ENCODE peak calls at places on chromosomes 5 and 9, in six cellular contexts. C is CD8-positive, alpha-beta T cell; U is psoas muscle; W is prostate gland; L is right lobe of liver; G is colonic mucosa. J is an unnamed sample.

GRCh38 chr9:108142504-108143201 is 653.1 kb upstream of the KLF4 start:
- DNase-seq in U (peak; percentile 80), G (peak; percentile 80), W (peak; percentile 95), C (no peak), L (peak; percentile 30), J (peak; percentile 43)

GRCh38 chr9:104074876-104075275 is 19.2 kb upstream of the SMC2 start:
- DNase-seq in G (no peak), C (no peak), L (no peak), W (no peak), U (no peak), J (no peak)

GRCh38 chr5:138542956-138543729 is at the start of gene ETF1:
- DNase-seq in U (peak; percentile 100), G (peak; percentile 100), C (peak; percentile 99), W (peak; percentile 100), L (peak; percentile 100), J (peak; percentile 100)

GRCh38 chr5:154713615-154714125 is 41.5 kb upstream of the LARP1 start:
- DNase-seq in U (no peak), G (peak; percentile 47), W (no peak), L (no peak), C (no peak), J (no peak)

GRCh38 chr5:91283899-91284298 is 99.2 kb downstream of the ARRDC3 start:
- DNase-seq in U (no peak), G (no peak), W (peak; percentile 13), L (no peak), C (no peak), J (no peak)

GRCh38 chr5:143161893-143162520 is 241.5 kb downstream of the NR3C1 start:
- DNase-seq in L (no peak), C (no peak), W (no peak), U (peak; percentile 68), G (peak; percentile 26), J (no peak)

GRCh38 chr9:98795295-98795955 is 930 bp downstream of the ANKS6 start:
- DNase-seq in C (no peak), L (no peak), G (no peak), W (no peak), U (no peak), J (no peak)

GRCh38 chr9:134187821-134188420 is 23.6 kb upstream of the RNU6ATAC start:
- DNase-seq in C (no peak), G (no peak), W (no peak), L (peak; percentile 18), U (peak; percentile 3), J (no peak)

GRCh38 chr5:64872044-64872443 is 103.3 kb downstream of the CWC27 start:
- DNase-seq in G (no peak), W (no peak), L (no peak), U (no peak), C (no peak), J (no peak)

GRCh38 chr5:1106385-1107166 is 5.3 kb downstream of the SLC12A7 start:
- DNase-seq in U (no peak), C (no peak), G (no peak), W (no peak), L (no peak), J (no peak)
- H3K27ac ChIP-seq in U (no peak overlapping the region), C (peak overlapping the region; percentile 82), G (peak overlapping the region; percentile 89), W (no peak overlapping the region), L (peak overlapping the region; percentile 99), J (peak overlapping the region; percentile 14)

GRCh38 chr5:56286015-56286992 is 53.2 kb upstream of the ANKRD55 start:
- DNase-seq in C (no peak), L (no peak), G (no peak), U (no peak), W (no peak), J (no peak)
- H3K27ac ChIP-seq in C (no peak overlapping the region), L (no peak overlapping the region), G (no peak overlapping the region), U (no peak overlapping the region), W (no peak overlapping the region), J (no peak overlapping the region)

DNA sequence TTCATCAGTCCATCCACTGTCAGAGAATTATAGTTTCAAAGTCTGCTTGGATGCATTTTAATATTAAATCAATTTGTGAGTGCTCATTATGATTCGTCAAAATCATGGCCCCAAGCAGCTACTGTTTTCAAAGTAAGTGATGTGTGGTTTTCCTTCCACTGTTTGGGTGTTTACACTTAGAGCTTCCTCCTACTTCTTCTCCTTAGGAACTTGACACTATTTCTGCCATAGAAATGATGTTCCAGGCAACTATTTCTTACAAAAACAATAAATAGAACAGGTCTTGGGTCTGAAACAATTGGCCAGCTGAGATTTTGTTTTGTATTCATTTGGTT is 132.8 kb upstream of the RAI14 start:
- DNase-seq in U (no peak), W (no peak), C (no peak), L (no peak), G (no peak), J (no peak)
- H3K27ac ChIP-seq in U (no peak overlapping the region), W (no peak overlapping the region), C (no peak overlapping the region), L (no peak overlapping the region), G (no peak overlapping the region), J (no peak overlapping the region)

DNA sequence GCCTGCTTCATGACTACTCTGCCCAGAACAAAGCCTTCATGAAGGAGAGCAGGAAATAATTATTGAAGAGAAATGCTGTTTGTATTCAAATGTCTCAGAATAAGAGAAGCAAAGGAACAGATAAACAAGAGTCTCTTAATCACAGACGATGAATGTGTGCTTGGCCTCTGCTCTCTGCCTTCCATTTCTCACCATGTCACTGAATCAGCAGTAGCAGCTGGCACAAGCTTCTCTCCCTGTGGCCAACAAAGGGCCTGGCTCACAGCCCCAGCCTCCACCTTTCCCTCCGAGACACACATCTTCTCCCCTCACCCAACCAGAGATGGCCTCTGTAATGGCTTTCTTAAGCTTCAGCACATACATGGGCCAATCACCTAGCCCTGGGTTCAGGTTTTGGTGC is 128.1 kb upstream of the SLIT3 start:
- DNase-seq in G (no peak), C (no peak), W (no peak), U (no peak), L (no peak), J (no peak)
- H3K27ac ChIP-seq in G (no peak overlapping the region), C (no peak overlapping the region), W (no peak overlapping the region), U (no peak overlapping the region), L (no peak overlapping the region), J (no peak overlapping the region)

J was measured in caudate nucleus.